ENCODE peak calls at places on chromosomes 1 and 21, in eight cellular contexts. K is hepatocyte; G is lower leg skin; E is neural crest cell; W is GM20000; S is fibroblast of the aortic adventitia; T is CD8-positive, alpha-beta T cell; R is K562. Y is an unnamed sample.

GRCh38 chr1:248905949-248906740 is at the start of gene PGBD2:
- DNase-seq in K (peak), G (peak), E (peak), W (peak), S (peak), T (peak), R (peak), Y (peak)

GRCh38 chr21:18153063-18153462 is 91.6 kb upstream of the CHODL start:
- DNase-seq in K (no peak), G (no peak), E (no peak), W (no peak), S (no peak), T (no peak), R (no peak), Y (no peak)

GRCh38 chr1:203099760-203100159 is 13.9 kb upstream of the MYOG start:
- DNase-seq in K (no peak), G (peak), E (no peak), W (no peak), S (no peak), T (no peak), R (no peak), Y (no peak)

GRCh38 chr1:229461032-229461668 is 27.3 kb upstream of the ACTA1 start:
- DNase-seq in K (no peak), G (no peak), E (no peak), W (no peak), S (no peak), T (no peak), R (no peak), Y (no peak)

GRCh38 chr1:22808846-22809501 is 98.3 kb downstream of the EPHB2 start:
- DNase-seq in K (peak), G (no peak), E (no peak), W (no peak), S (peak), T (no peak), R (no peak), Y (no peak)

GRCh38 chr1:7420706-7421105 is 350.4 kb upstream of the VAMP3 start:
- DNase-seq in K (no peak), G (peak), E (no peak), W (no peak), S (no peak), T (no peak), R (no peak), Y (no peak)

GRCh38 chr1:56525463-56526155 is 53.8 kb downstream of the PLPP3 start:
- DNase-seq in K (no peak), G (no peak), E (no peak), W (peak), S (no peak), T (no peak), R (no peak), Y (no peak)

GRCh38 chr21:46000731-46001641 is 19.4 kb downstream of the COL6A1 start:
- DNase-seq in K (no peak), G (peak), E (no peak), W (no peak), S (no peak), T (peak), R (peak), Y (no peak)

GRCh38 chr1:170521818-170522217 is 10.1 kb upstream of the GORAB start:
- DNase-seq in K (no peak), G (no peak), E (no peak), W (no peak), S (no peak), T (no peak), R (no peak), Y (no peak)

GRCh38 chr1:202505356-202505755 is 156.9 kb downstream of the PPP1R12B start:
- DNase-seq in K (peak), G (no peak), E (no peak), W (no peak), S (peak), T (no peak), R (no peak), Y (no peak)

GRCh38 chr1:205454903-205455335 is 926 bp downstream of the BLACAT1 start:
- DNase-seq in K (no peak), G (no peak), E (no peak), W (no peak), S (no peak), T (no peak), R (no peak), Y (no peak)

GRCh38 chr21:31557956-31558838 is 101.3 kb upstream of the SOD1 start:
- DNase-seq in K (peak), G (peak), E (peak), W (peak), S (no peak), T (peak), R (no peak), Y (no peak)

GRCh38 chr1:201331166-201331565 is 46.3 kb downstream of the TNNT2 start:
- DNase-seq in K (no peak), G (no peak), E (no peak), W (no peak), S (no peak), T (no peak), R (no peak), Y (no peak)

GRCh38 chr1:201329286-201329685 is 46.0 kb downstream of the PKP1 start:
- DNase-seq in K (no peak), G (no peak), E (no peak), W (no peak), S (peak), T (no peak), R (no peak), Y (no peak)

GRCh38 chr1:201328576-201328975 is 45.3 kb downstream of the PKP1 start:
- DNase-seq in K (peak), G (no peak), E (no peak), W (no peak), S (no peak), T (no peak), R (no peak), Y (no peak)

GRCh38 chr1:201330541-201330940 is 46.9 kb downstream of the TNNT2 start:
- DNase-seq in K (no peak), G (no peak), E (no peak), W (no peak), S (no peak), T (no peak), R (no peak), Y (no peak)

GRCh38 chr1:201329801-201330200 is 46.5 kb downstream of the PKP1 start:
- DNase-seq in K (no peak), G (no peak), E (no peak), W (no peak), S (no peak), T (no peak), R (no peak), Y (no peak)
- TF ChIP-seq CTCF in K (no peak), G (no peak), E (no peak), W (no peak), S (no peak), T (no peak), R (no peak), Y (no peak)

GRCh38 chr1:200346744-200347143 is 63.1 kb downstream of the ZNF281 start:
- DNase-seq in K (no peak), G (no peak), E (no peak), W (no peak), S (peak), T (no peak), R (no peak), Y (no peak)

GRCh38 chr1:200353232-200353631 is 56.6 kb downstream of the ZNF281 start:
- DNase-seq in K (no peak), G (no peak), E (no peak), W (no peak), S (no peak), T (no peak), R (no peak), Y (no peak)

GRCh38 chr1:200354243-200354642 is 55.6 kb downstream of the ZNF281 start:
- DNase-seq in K (no peak), G (no peak), E (no peak), W (peak), S (peak), T (no peak), R (no peak), Y (peak)

GRCh38 chr1:200355815-200356214 is 54.0 kb downstream of the ZNF281 start:
- DNase-seq in K (no peak), G (no peak), E (no peak), W (peak), S (no peak), T (no peak), R (no peak), Y (no peak)

GRCh38 chr1:200351826-200352549 is 57.8 kb downstream of the ZNF281 start:
- DNase-seq in K (peak), G (no peak), E (no peak), W (peak), S (peak), T (peak), R (no peak), Y (peak)
- TF ChIP-seq CTCF in K (no peak), G (no peak), E (no peak), W (no peak), S (peak), T (no peak), R (no peak), Y (no peak)

GRCh38 chr1:36446261-36446660 is 4.0 kb downstream of the OSCP1 start:
- DNase-seq in K (no peak), G (no peak), E (peak), W (peak), S (no peak), T (no peak), R (peak), Y (peak)
- TF ChIP-seq CTCF in K (peak), G (no peak), E (peak), W (peak), S (no peak), T (no peak), R (peak), Y (peak)

GRCh38 chr1:40944326-40944725 is 35.2 kb upstream of the CTPS1 start:
- DNase-seq in K (no peak), G (no peak), E (no peak), W (no peak), S (peak), T (no peak), R (no peak), Y (no peak)
- TF ChIP-seq CTCF in K (no peak), G (no peak), E (no peak), W (no peak), S (peak), T (no peak), R (no peak), Y (no peak)

DNA sequence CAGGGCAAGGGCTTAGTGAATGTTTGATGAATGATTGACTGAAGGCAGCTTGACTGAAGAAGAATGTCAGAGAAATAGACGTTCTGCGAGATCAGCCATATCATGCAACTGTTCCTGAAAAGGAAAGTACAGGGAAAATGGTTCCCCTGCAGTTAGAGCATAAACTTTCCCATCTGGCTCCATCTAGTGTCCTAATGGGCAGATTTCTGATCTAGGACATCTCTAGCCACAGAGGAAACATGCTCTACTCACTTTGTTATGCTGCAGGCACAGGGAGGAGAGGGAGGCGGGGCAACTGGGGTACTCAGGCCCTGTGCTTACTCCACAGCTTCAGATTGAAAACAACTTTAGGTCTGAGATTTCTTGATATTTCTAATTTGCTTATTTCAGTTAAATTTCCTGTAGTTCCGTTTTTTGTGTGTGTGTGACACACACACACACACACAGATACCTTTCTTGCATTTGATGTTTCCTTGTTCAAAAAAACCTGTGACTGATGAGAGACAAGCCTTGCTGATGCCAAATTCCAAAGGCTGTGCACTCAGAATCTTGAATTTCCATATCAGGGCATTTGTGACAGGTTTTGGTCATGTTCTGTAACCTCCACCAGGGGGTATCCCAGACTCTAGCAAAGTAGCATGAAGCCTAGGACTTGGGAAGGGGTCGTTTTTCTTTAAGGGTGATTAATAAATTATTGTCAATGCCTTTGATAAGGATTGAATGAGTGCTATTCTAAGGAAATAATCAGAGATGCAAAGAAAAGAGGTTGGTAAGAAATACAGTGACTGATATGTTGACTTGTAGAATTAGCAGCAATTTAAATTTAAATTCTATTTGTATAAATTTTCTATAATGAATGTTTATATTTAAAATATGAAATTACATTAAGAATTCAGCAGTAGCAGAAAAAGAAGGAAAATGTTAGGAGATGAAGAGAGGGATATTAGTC is 139.7 kb upstream of the BEND5 start:
- DNase-seq in K (peak), G (no peak), E (no peak), W (no peak), S (peak), T (no peak), R (peak), Y (no peak)
- TF ChIP-seq CTCF in K (peak), G (no peak), E (peak), W (no peak), S (peak), T (no peak), R (no peak), Y (peak)

DNA sequence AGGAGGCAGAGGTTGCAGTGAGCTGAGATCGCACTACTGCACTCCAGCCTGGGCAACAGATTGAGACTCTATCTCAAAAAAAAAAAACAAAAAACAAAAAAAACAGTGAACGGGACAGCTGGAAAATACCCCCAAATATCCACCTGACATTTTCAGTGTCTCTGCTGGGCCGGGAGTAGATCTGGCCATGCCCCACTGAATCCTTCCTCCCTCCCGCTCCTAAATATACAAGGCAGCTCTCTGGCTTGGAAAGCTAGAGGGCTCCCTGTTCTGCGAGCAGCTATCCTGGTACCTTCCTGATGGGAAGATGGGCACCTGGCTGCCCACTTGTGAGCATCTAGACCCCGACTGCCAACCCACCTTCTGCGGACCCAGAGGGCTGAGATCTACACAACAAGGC is 21.4 kb downstream of the SPSB1 start:
- DNase-seq in K (no peak), G (no peak), E (no peak), W (no peak), S (no peak), T (no peak), R (no peak), Y (no peak)
- TF ChIP-seq CTCF in K (no peak), G (no peak), E (no peak), W (no peak), S (no peak), T (no peak), R (no peak), Y (no peak)

GRCh38 chr1:155169541-155169940 is 3.6 kb downstream of the KRTCAP2 start:
- DNase-seq in K (no peak), G (peak), E (no peak), W (no peak), S (no peak), T (no peak), R (no peak), Y (no peak)

GRCh38 chr1:155168456-155169210 is 4.5 kb downstream of the KRTCAP2 start:
- DNase-seq in K (no peak), G (peak), E (no peak), W (peak), S (no peak), T (no peak), R (no peak), Y (no peak)

GRCh38 chr1:155166006-155166372 is 7.1 kb downstream of the KRTCAP2 start:
- DNase-seq in K (no peak), G (peak), E (no peak), W (no peak), S (no peak), T (no peak), R (no peak), Y (no peak)

GRCh38 chr1:155166373-155167165 is 6.5 kb downstream of the KRTCAP2 start:
- DNase-seq in K (no peak), G (peak), E (no peak), W (no peak), S (no peak), T (no peak), R (no peak), Y (no peak)

DNA sequence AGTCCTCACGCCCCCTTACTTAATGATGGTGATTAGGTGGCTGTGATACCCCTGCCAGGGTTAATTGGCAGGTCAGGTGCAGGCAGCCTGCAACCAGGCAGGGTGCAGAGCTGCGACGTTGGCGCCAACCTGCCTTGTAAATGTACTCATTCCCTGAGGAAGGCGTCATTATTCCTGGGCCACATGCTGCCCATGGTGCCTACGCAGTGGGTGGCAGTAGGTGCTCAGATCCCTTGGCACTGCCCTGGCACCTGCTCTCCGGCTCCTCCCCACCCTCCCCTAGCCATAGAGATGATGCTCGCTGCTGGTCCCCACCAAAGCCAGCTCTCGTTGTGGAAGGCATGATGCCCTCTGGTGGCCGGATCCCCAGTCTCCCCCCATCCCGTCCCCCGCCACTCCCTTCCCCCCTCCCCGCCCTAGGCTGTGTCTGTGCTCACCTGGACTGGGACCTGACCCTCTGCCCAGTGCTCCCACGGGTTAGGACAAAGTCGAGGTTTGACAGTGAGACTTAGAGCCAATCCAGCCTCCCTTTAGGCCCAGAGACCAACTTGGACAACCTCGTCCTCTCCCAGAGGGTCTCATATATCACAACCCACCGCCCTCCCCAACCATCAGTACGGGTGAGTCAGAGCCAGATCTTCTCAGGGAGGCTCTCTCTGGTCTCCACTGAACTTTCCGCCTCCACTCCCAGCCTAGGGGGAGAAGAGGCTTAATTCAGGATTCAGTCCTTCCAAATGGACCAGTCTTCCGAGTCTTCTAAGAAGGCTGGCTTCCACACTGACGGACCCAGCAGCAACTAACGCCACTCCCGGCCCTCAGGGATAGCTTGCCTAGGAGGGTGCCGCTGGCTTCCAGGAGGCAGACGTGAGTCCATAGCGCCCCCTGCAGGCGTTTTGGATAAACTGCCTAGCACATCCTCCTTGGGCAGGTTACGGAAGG is 5.7 kb downstream of the KRTCAP2 start:
- DNase-seq in K (peak), G (peak), E (peak), W (peak), S (peak), T (peak), R (peak), Y (peak)
- TF ChIP-seq CTCF in K (peak), G (peak), E (peak), W (peak), S (peak), T (peak), R (peak), Y (peak)

GRCh38 chr1:62849031-62849430 is 65.1 kb downstream of the ATG4C start:
- DNase-seq in K (no peak), G (no peak), E (no peak), W (no peak), S (no peak), T (no peak), R (no peak), Y (no peak)
- TF ChIP-seq CTCF in K (no peak), G (no peak), E (no peak), W (no peak), S (peak), T (no peak), R (no peak), Y (peak)

Y was measured in GM13977.